ENCODE peak calls at places on chromosomes 4 and X, in four cellular contexts. C, X, E and N are unnamed samples.

GRCh38 chrX:153685751-153686676 is 1.7 kb upstream of the SLC6A8 start:
- DNase-seq in C (no peak), X (no peak), E (peak), N (no peak)

GRCh38 chr4:98728433-98728832 is 70.0 kb upstream of the TSPAN5 start:
- DNase-seq in C (peak), X (peak), E (no peak), N (no peak)

GRCh38 chrX:137575596-137576255 is 9.8 kb downstream of the ZIC3 start:
- DNase-seq in C (no peak), X (peak), E (peak), N (peak)

GRCh38 chr4:1385373-1386340 is 20.6 kb downstream of the NKX1-1 start:
- DNase-seq in C (no peak), X (no peak), E (no peak), N (no peak)

GRCh38 chrX:87805829-87806490 is 288.4 kb downstream of the KLHL4 start:
- DNase-seq in C (no peak), X (peak), E (no peak), N (no peak)

GRCh38 chrX:149504226-149504914 is 736 bp downstream of the IDS start:
- DNase-seq in C (no peak), X (peak), E (peak), N (peak)

GRCh38 chr4:182749768-182750167 is 167.4 kb downstream of the DCTD start:
- DNase-seq in C (peak), X (no peak), E (no peak), N (no peak)

GRCh38 chrX:72269671-72270251 is 7.3 kb downstream of the RPS4X start:
- DNase-seq in C (peak), X (no peak), E (no peak), N (no peak)

GRCh38 chrX:115260330-115260729 is 26.4 kb upstream of the LRCH2 start:
- DNase-seq in C (peak), X (no peak), E (no peak), N (no peak)

GRCh38 chrX:70979136-70979762 is 48.4 kb upstream of the SLC7A3 start:
- DNase-seq in C (peak), X (peak), E (peak), N (peak)

GRCh38 chr4:151402150-151402865 is 6.7 kb upstream of the FHIP1A start:
- DNase-seq in C (no peak), X (no peak), E (no peak), N (no peak)

GRCh38 chrX:123860506-123860840 is 620 bp downstream of the XIAP start:
- DNase-seq in C (no peak), X (no peak), E (no peak), N (no peak)

GRCh38 chr4:14218641-14219040 is 591.1 kb upstream of the BOD1L1 start:
- DNase-seq in C (no peak), X (no peak), E (no peak), N (no peak)

GRCh38 chr4:57442834-57443291 is 332.7 kb upstream of the IGFBP7 start:
- DNase-seq in C (peak), X (peak), E (peak), N (peak)

GRCh38 chr4:68693325-68694075 is 23.0 kb upstream of the UGT2B15 start:
- DNase-seq in C (no peak), X (peak), E (no peak), N (no peak)

GRCh38 chrX:51487960-51488267 is 8.5 kb downstream of the NUDT11 start:
- DNase-seq in C (peak), X (no peak), E (no peak), N (no peak)

GRCh38 chr4:174201898-174202297 is 81.6 kb downstream of the FBXO8 start:
- DNase-seq in C (no peak), X (no peak), E (no peak), N (no peak)

GRCh38 chr4:183594823-183595222 is 64.2 kb downstream of the RWDD4 start:
- DNase-seq in C (no peak), X (no peak), E (no peak), N (no peak)

GRCh38 chr4:83599183-83599582 is 63.3 kb downstream of the GPAT3 start:
- DNase-seq in C (peak), X (peak), E (no peak), N (no peak)

GRCh38 chrX:48511561-48511960 is 2.8 kb downstream of the PORCN start:
- DNase-seq in C (no peak), X (peak), E (peak), N (no peak)

GRCh38 chrX:103063191-103063845 is 653 bp downstream of the BEX1 start:
- DNase-seq in C (peak), X (peak), E (peak), N (peak)

GRCh38 chr4:132383571-132384199 is 765.4 kb upstream of the PCDH10 start:
- DNase-seq in C (no peak), X (no peak), E (no peak), N (no peak)
- H4K5ac ChIP-seq in C (no peak), X (no peak), E (no peak), N (no peak)

DNA sequence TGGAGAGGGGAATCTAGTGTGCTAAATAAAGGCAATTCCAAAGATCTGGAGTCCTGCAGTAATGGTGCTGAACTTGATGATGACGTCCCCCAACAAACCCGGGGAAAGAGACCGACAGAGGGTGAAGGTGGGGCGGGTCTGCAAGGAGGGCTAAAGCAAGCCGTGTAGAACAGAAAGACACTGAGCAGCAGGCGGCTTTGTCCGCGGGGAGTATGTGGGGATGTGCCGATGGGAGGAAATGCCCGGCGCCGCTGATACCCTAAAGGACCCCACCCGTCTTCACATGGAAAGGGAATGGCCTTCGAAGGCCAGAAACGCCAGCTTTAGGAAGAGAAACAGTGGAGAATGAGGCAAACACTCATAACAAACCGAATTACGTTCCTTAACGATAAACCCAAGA is 528.9 kb downstream of the ZNF674 start:
- DNase-seq in C (no peak), X (no peak), E (no peak), N (no peak)
- H3K18ac ChIP-seq in C (no peak), X (no peak), E (no peak), N (no peak)

DNA sequence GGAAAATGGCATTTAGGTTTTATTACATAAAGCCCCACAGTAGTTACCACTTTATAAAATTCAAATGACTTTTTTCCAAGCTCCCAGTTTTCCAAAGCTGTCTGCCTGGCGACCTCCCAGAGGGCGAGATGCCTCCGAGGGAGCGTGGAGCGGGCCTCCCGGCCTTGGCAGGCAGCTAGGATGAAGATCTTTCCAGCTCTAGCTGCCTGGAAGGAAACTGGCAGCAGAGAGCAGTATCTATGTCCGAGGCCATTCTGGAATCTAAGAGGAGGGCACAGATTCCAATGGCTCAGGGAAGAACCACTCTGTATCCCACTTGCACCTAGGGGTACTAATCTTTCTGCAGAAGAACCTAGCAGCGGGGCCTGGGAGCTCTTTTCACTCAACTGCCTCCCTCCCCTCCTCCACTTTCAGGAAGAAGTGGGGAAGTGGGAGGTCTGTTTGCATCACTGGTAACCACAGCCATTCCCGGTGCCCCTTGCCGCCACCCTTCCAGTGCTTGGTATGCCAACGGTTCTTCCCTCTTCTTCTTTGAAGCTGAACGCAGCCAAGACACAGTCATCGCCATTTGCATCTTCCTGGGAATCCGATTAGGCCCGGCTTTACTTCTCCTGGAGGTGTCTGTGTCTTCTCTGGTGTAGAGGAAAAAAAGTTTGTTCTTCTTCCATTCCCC is 47.4 kb upstream of the RBPJ start:
- DNase-seq in C (no peak), X (peak), E (no peak), N (peak)
- H3K23ac ChIP-seq in C (no peak), X (no peak), E (no peak), N (no peak)

GRCh38 chrX:134365923-134366322 is 94.0 kb upstream of the HPRT1 start:
- DNase-seq in C (no peak), X (no peak), E (no peak), N (no peak)
- H4K5ac ChIP-seq in C (no peak), X (no peak), E (no peak), N (no peak)

GRCh38 chr4:78864405-78865024 is 74.7 kb downstream of the PAQR3 start:
- DNase-seq in C (peak), X (peak), E (no peak), N (no peak)
- H3K18ac ChIP-seq in C (no peak), X (no peak), E (no peak), N (no peak)

GRCh38 chr4:158157412-158157811 is 15.4 kb downstream of the GASK1B start:
- DNase-seq in C (no peak), X (no peak), E (no peak), N (no peak)
- H3K23ac ChIP-seq in C (no peak), X (no peak), E (no peak), N (no peak)

GRCh38 chrX:118652717-118653116 is 74.7 kb upstream of the IL13RA1 start:
- DNase-seq in C (peak), X (no peak), E (no peak), N (no peak)
- H4K5ac ChIP-seq in C (no peak), X (no peak), E (no peak), N (no peak)

GRCh38 chr4:2621419-2621818 is 85.0 kb downstream of the FAM193A start:
- DNase-seq in C (no peak), X (no peak), E (no peak), N (no peak)

GRCh38 chr4:2630556-2631273 is 94.3 kb downstream of the FAM193A start:
- DNase-seq in C (no peak), X (no peak), E (no peak), N (peak)

GRCh38 chr4:2623442-2623841 is 87.0 kb downstream of the FAM193A start:
- DNase-seq in C (no peak), X (no peak), E (no peak), N (no peak)

GRCh38 chr4:2624782-2625548 is 88.5 kb downstream of the FAM193A start:
- DNase-seq in C (no peak), X (no peak), E (no peak), N (no peak)

DNA sequence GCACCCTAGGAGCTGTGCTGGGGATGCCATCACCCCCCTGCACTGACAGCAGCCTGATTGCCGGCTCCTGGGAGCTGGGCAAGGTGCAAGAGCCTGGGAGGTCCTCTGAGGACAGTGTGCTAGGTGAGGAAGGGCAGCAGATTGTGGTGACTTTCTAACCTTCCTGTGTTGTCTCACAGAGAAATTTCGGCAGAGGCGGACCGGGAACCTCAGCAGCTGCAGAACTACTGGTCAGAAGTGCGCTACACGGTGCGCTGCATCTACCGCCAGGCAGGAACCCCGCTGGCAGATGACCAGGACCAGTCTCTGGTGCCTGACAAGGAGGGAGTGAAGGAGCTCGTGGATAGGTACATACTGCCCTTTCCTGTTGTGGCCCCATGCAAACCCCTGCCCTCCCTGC is 89.8 kb downstream of the FAM193A start:
- DNase-seq in C (no peak), X (no peak), E (no peak), N (no peak)
- H3K18ac ChIP-seq in C (no peak), X (no peak), E (no peak), N (no peak)